ENCODE peak calls at places on chromosome 22, in ten cellular contexts. U, T, L, Q, I, B, Y, A, D and E are unnamed samples.

GRCh38 chr22:40512426-40513136 is 123.9 kb downstream of the MRTFA start:
- DNase-seq in U (no peak), T (peak; percentile 72), L (no peak), Q (no peak), I (peak; percentile 92), B (no peak), Y (peak; percentile 82), A (no peak), D (no peak), E (no peak)

GRCh38 chr22:21652547-21653545 is 10.7 kb downstream of the SDF2L1 start:
- DNase-seq in U (no peak), T (no peak), L (no peak), Q (no peak), I (no peak), B (no peak), Y (no peak), A (no peak), D (no peak), E (no peak)

GRCh38 chr22:19482297-19482696 is 2.6 kb downstream of the CDC45 start:
- DNase-seq in U (no peak), T (no peak), L (no peak), Q (no peak), I (no peak), B (no peak), Y (no peak), A (no peak), D (no peak), E (no peak)

GRCh38 chr22:44068422-44069191 is 44.5 kb downstream of the PARVB start:
- DNase-seq in U (no peak), T (no peak), L (no peak), Q (no peak), I (no peak), B (no peak), Y (no peak), A (peak; percentile 62), D (no peak), E (no peak)

GRCh38 chr22:46587492-46588278 is 32.5 kb upstream of the GRAMD4 start:
- DNase-seq in U (no peak), T (no peak), L (no peak), Q (no peak), I (no peak), B (no peak), Y (no peak), A (peak; percentile 71), D (peak; percentile 55), E (no peak)

GRCh38 chr22:24950272-24950902 is 2.1 kb upstream of the KIAA1671 start:
- DNase-seq in U (no peak), T (no peak), L (no peak), Q (no peak), I (no peak), B (no peak), Y (no peak), A (no peak), D (no peak), E (no peak)

GRCh38 chr22:27913162-27913741 is 5.8 kb downstream of the PITPNB start:
- DNase-seq in U (no peak), T (no peak), L (no peak), Q (no peak), I (no peak), B (no peak), Y (no peak), A (no peak), D (no peak), E (no peak)

GRCh38 chr22:45310331-45311032 is 748 bp downstream of the FAM118A start:
- DNase-seq in U (no peak), T (no peak), L (no peak), Q (no peak), I (no peak), B (no peak), Y (no peak), A (peak; percentile 55), D (no peak), E (no peak)

GRCh38 chr22:34526681-34527080 is 539.3 kb upstream of the ISX start:
- DNase-seq in U (no peak), T (no peak), L (no peak), Q (no peak), I (no peak), B (no peak), Y (no peak), A (no peak), D (no peak), E (no peak)